ENCODE peak calls at places on chromosomes 1 and 21, in five cellular contexts. One of them, this sample, is unnamed.
A peak's percentile ranks its signal among the peaks of the same experiment; 100 is the strongest.

GRCh38 chr1:21518774-21519455 is 9.7 kb downstream of the ALPL start:
- DNase-seq in HCT116: no peak
- DNase-seq in esophagus muscularis mucosa: no peak
- DNase-seq in cardiac muscle cell: no peak
- DNase-seq in neural progenitor cell: peak; percentile 24
- DNase-seq in this sample: no peak

GRCh38 chr1:157505481-157506272 is 46.6 kb downstream of the FCRL5 start:
- DNase-seq in neural progenitor cell: peak; percentile 82
- DNase-seq in cardiac muscle cell: peak; percentile 70
- DNase-seq in esophagus muscularis mucosa: no peak
- DNase-seq in HCT116: peak; percentile 39
- DNase-seq in this sample: peak; percentile 40

GRCh38 chr1:198443374-198444233 is 96.9 kb downstream of the ATP6V1G3 start:
- DNase-seq in neural progenitor cell: no peak
- DNase-seq in cardiac muscle cell: peak; percentile 86
- DNase-seq in HCT116: peak; percentile 98
- DNase-seq in esophagus muscularis mucosa: no peak
- DNase-seq in this sample: peak; percentile 51

GRCh38 chr1:88061830-88062177 is 622.3 kb upstream of the PKN2 start:
- DNase-seq in esophagus muscularis mucosa: no peak
- DNase-seq in neural progenitor cell: no peak
- DNase-seq in HCT116: no peak
- DNase-seq in cardiac muscle cell: no peak
- DNase-seq in this sample: no peak

GRCh38 chr1:93964096-93964776 is 55.0 kb upstream of the GCLM start:
- DNase-seq in neural progenitor cell: no peak
- DNase-seq in esophagus muscularis mucosa: no peak
- DNase-seq in cardiac muscle cell: no peak
- DNase-seq in HCT116: no peak
- DNase-seq in this sample: no peak

GRCh38 chr21:35249636-35250035 is 200.5 kb upstream of the RUNX1 start:
- DNase-seq in esophagus muscularis mucosa: no peak
- DNase-seq in HCT116: no peak
- DNase-seq in cardiac muscle cell: no peak
- DNase-seq in neural progenitor cell: no peak
- DNase-seq in this sample: no peak

GRCh38 chr21:46334351-46335140 is 10.6 kb downstream of the PCNT start:
- DNase-seq in HCT116: no peak
- DNase-seq in esophagus muscularis mucosa: no peak
- DNase-seq in cardiac muscle cell: no peak
- DNase-seq in neural progenitor cell: no peak
- DNase-seq in this sample: no peak

GRCh38 chr1:156114101-156114918 is at the start of gene LMNA:
- DNase-seq in cardiac muscle cell: peak; percentile 96
- DNase-seq in esophagus muscularis mucosa: peak; percentile 98
- DNase-seq in HCT116: peak; percentile 90
- DNase-seq in neural progenitor cell: peak; percentile 80
- DNase-seq in this sample: peak; percentile 90

GRCh38 chr1:177585492-177586220 is 384.2 kb downstream of the SEC16B start:
- DNase-seq in neural progenitor cell: no peak
- DNase-seq in cardiac muscle cell: no peak
- DNase-seq in esophagus muscularis mucosa: no peak
- DNase-seq in HCT116: no peak
- DNase-seq in this sample: no peak

GRCh38 chr1:116345830-116346229 is 27.2 kb upstream of the ATP1A1 start:
- DNase-seq in HCT116: no peak
- DNase-seq in cardiac muscle cell: no peak
- DNase-seq in neural progenitor cell: peak; percentile 44
- DNase-seq in esophagus muscularis mucosa: no peak
- DNase-seq in this sample: no peak

GRCh38 chr1:6269271-6269996 is 8.5 kb upstream of the GPR153 start:
- DNase-seq in neural progenitor cell: no peak
- DNase-seq in esophagus muscularis mucosa: no peak
- DNase-seq in cardiac muscle cell: no peak
- DNase-seq in HCT116: no peak
- DNase-seq in this sample: no peak

GRCh38 chr1:10253755-10254154 is 43.4 kb downstream of the KIF1B start:
- DNase-seq in HCT116: no peak
- DNase-seq in esophagus muscularis mucosa: no peak
- DNase-seq in cardiac muscle cell: peak; percentile 78
- DNase-seq in neural progenitor cell: no peak
- DNase-seq in this sample: peak; percentile 49

GRCh38 chr1:96364576-96364975 is 357.0 kb upstream of the PTBP2 start:
- DNase-seq in HCT116: no peak
- DNase-seq in cardiac muscle cell: no peak
- DNase-seq in esophagus muscularis mucosa: no peak
- DNase-seq in neural progenitor cell: no peak
- DNase-seq in this sample: no peak

GRCh38 chr1:222129041-222129440 is 387.2 kb upstream of the DUSP10 start:
- DNase-seq in HCT116: no peak
- DNase-seq in neural progenitor cell: no peak
- DNase-seq in esophagus muscularis mucosa: no peak
- DNase-seq in cardiac muscle cell: no peak
- DNase-seq in this sample: no peak

GRCh38 chr1:50704126-50704525 is 255.9 kb downstream of the FAF1 start:
- DNase-seq in neural progenitor cell: peak; percentile 52
- DNase-seq in cardiac muscle cell: peak; percentile 47
- DNase-seq in esophagus muscularis mucosa: no peak
- DNase-seq in HCT116: peak; percentile 6
- DNase-seq in this sample: peak; percentile 6

GRCh38 chr1:15850450-15851079 is 3.1 kb downstream of the SPEN start:
- DNase-seq in cardiac muscle cell: no peak
- DNase-seq in esophagus muscularis mucosa: no peak
- DNase-seq in HCT116: no peak
- DNase-seq in neural progenitor cell: no peak
- DNase-seq in this sample: no peak

GRCh38 chr1:241499910-241500309 is 19.6 kb downstream of the FH start:
- DNase-seq in HCT116: no peak
- DNase-seq in cardiac muscle cell: peak; percentile 58
- DNase-seq in neural progenitor cell: peak; percentile 50
- DNase-seq in esophagus muscularis mucosa: no peak
- DNase-seq in this sample: no peak

GRCh38 chr1:1470626-1471388 is 758 bp upstream of the ATAD3B start:
- DNase-seq in cardiac muscle cell: no peak
- DNase-seq in esophagus muscularis mucosa: no peak
- DNase-seq in HCT116: no peak
- DNase-seq in neural progenitor cell: peak; percentile 29
- DNase-seq in this sample: no peak

GRCh38 chr1:86235859-86236258 is 79.3 kb upstream of the COL24A1 start:
- DNase-seq in esophagus muscularis mucosa: no peak
- DNase-seq in HCT116: no peak
- DNase-seq in neural progenitor cell: no peak
- DNase-seq in cardiac muscle cell: no peak
- DNase-seq in this sample: no peak

GRCh38 chr1:3922201-3922725 is 22.2 kb upstream of the C1orf174 start:
- DNase-seq in HCT116: no peak
- DNase-seq in esophagus muscularis mucosa: no peak
- DNase-seq in cardiac muscle cell: no peak
- DNase-seq in neural progenitor cell: no peak
- DNase-seq in this sample: no peak

GRCh38 chr1:18580676-18581419 is 49.8 kb upstream of the PAX7 start:
- DNase-seq in esophagus muscularis mucosa: no peak
- DNase-seq in neural progenitor cell: no peak
- DNase-seq in HCT116: no peak
- DNase-seq in cardiac muscle cell: no peak
- DNase-seq in this sample: no peak

GRCh38 chr1:91398291-91398690 is 6.3 kb downstream of the HFM1 start:
- DNase-seq in HCT116: no peak
- DNase-seq in neural progenitor cell: no peak
- DNase-seq in esophagus muscularis mucosa: no peak
- DNase-seq in cardiac muscle cell: no peak
- DNase-seq in this sample: no peak

GRCh38 chr21:41477641-41478318 is 30.2 kb downstream of the TMPRSS2 start:
- DNase-seq in HCT116: no peak
- DNase-seq in esophagus muscularis mucosa: no peak
- DNase-seq in cardiac muscle cell: peak; percentile 62
- DNase-seq in neural progenitor cell: peak; percentile 67
- DNase-seq in this sample: no peak

GRCh38 chr1:116203192-116203723 is 92.1 kb downstream of the MAB21L3 start:
- DNase-seq in esophagus muscularis mucosa: no peak
- DNase-seq in neural progenitor cell: no peak
- DNase-seq in cardiac muscle cell: no peak
- DNase-seq in HCT116: no peak
- DNase-seq in this sample: no peak

GRCh38 chr1:152502496-152503180 is 8.0 kb upstream of the LCE5A start:
- DNase-seq in HCT116: no peak
- DNase-seq in neural progenitor cell: no peak
- DNase-seq in cardiac muscle cell: peak; percentile 22
- DNase-seq in esophagus muscularis mucosa: peak; percentile 70
- DNase-seq in this sample: no peak

GRCh38 chr1:60268451-60268850 is 194.9 kb upstream of the C1orf87 start:
- DNase-seq in cardiac muscle cell: no peak
- DNase-seq in neural progenitor cell: no peak
- DNase-seq in esophagus muscularis mucosa: no peak
- DNase-seq in HCT116: no peak
- DNase-seq in this sample: no peak

GRCh38 chr1:20280399-20280798 is 10.3 kb upstream of the VWA5B1 start:
- DNase-seq in HCT116: no peak
- DNase-seq in cardiac muscle cell: no peak
- DNase-seq in esophagus muscularis mucosa: no peak
- DNase-seq in neural progenitor cell: no peak
- DNase-seq in this sample: no peak

GRCh38 chr1:154810571-154810970 is 59.5 kb downstream of the KCNN3 start:
- DNase-seq in HCT116: no peak
- DNase-seq in esophagus muscularis mucosa: no peak
- DNase-seq in neural progenitor cell: no peak
- DNase-seq in cardiac muscle cell: no peak
- DNase-seq in this sample: no peak

GRCh38 chr1:2137257-2138121 is 57.1 kb downstream of the FAAP20 start:
- DNase-seq in cardiac muscle cell: no peak
- DNase-seq in HCT116: no peak
- DNase-seq in neural progenitor cell: no peak
- DNase-seq in esophagus muscularis mucosa: no peak
- DNase-seq in this sample: no peak

GRCh38 chr1:30706528-30706927 is 16.9 kb downstream of the MATN1 start:
- DNase-seq in cardiac muscle cell: peak; percentile 66
- DNase-seq in neural progenitor cell: no peak
- DNase-seq in HCT116: no peak
- DNase-seq in esophagus muscularis mucosa: no peak
- DNase-seq in this sample: no peak

GRCh38 chr1:154117642-154118041 is 37.2 kb downstream of the NUP210L start:
- DNase-seq in HCT116: no peak
- DNase-seq in cardiac muscle cell: no peak
- DNase-seq in esophagus muscularis mucosa: no peak
- DNase-seq in neural progenitor cell: no peak
- DNase-seq in this sample: no peak

GRCh38 chr1:162687870-162688269 is 55.6 kb downstream of the DDR2 start:
- DNase-seq in neural progenitor cell: no peak
- DNase-seq in cardiac muscle cell: no peak
- DNase-seq in HCT116: no peak
- DNase-seq in esophagus muscularis mucosa: no peak
- DNase-seq in this sample: no peak

GRCh38 chr1:904271-904950 is 19.3 kb upstream of the SAMD11 start:
- DNase-seq in cardiac muscle cell: peak; percentile 92
- DNase-seq in esophagus muscularis mucosa: peak; percentile 95
- DNase-seq in neural progenitor cell: peak; percentile 87
- DNase-seq in HCT116: peak; percentile 43
- DNase-seq in this sample: peak; percentile 36

GRCh38 chr1:207807395-207808321 is 55.8 kb downstream of the CD46 start:
- DNase-seq in cardiac muscle cell: no peak
- DNase-seq in esophagus muscularis mucosa: peak; percentile 83
- DNase-seq in HCT116: no peak
- DNase-seq in neural progenitor cell: no peak
- DNase-seq in this sample: no peak

GRCh38 chr1:89802036-89802435 is 18.8 kb upstream of the LRRC8D start:
- DNase-seq in esophagus muscularis mucosa: no peak
- DNase-seq in neural progenitor cell: peak; percentile 80
- DNase-seq in HCT116: no peak
- DNase-seq in cardiac muscle cell: no peak
- DNase-seq in this sample: no peak
- H3K4me3 ChIP-seq in esophagus muscularis mucosa: no peak overlapping the region
- H3K4me3 ChIP-seq in neural progenitor cell: no peak overlapping the region
- H3K4me3 ChIP-seq in HCT116: no peak overlapping the region
- H3K4me3 ChIP-seq in cardiac muscle cell: no peak overlapping the region
- H3K4me3 ChIP-seq in this sample: no peak overlapping the region

DNA sequence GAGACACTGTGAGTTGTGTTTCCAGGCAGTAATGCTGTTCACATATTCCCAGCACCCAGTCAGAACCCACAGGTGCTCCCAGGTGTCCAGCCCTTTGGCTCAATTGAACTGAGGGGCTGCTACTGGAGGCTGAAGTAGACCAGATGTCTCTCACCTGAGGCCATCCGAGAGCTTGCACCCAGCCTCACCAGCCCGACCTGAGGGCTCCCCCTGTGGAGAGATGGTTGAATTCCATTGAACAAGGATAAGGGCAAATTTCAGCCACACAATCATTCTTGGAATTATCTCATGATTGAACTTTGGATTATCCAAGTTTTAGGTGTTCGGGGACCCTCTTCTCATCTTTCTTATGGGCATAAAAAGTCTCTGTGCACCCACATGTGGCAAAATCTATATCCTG is 52.1 kb downstream of the OBSCN start:
- DNase-seq in cardiac muscle cell: no peak
- DNase-seq in esophagus muscularis mucosa: no peak
- DNase-seq in neural progenitor cell: no peak
- DNase-seq in HCT116: no peak
- DNase-seq in this sample: no peak
- TF ChIP-seq CTCF in cardiac muscle cell: peak; percentile 25
- TF ChIP-seq CTCF in esophagus muscularis mucosa: no peak
- TF ChIP-seq CTCF in neural progenitor cell: peak; percentile 25
- TF ChIP-seq CTCF in HCT116: peak; percentile 38
- TF ChIP-seq CTCF in this sample: no peak

GRCh38 chr1:174367892-174368291 is 79.9 kb upstream of the GPR52 start:
- DNase-seq in esophagus muscularis mucosa: no peak
- DNase-seq in HCT116: no peak
- DNase-seq in neural progenitor cell: no peak
- DNase-seq in cardiac muscle cell: no peak
- DNase-seq in this sample: no peak

GRCh38 chr1:174366946-174367345 is 80.8 kb upstream of the GPR52 start:
- DNase-seq in neural progenitor cell: no peak
- DNase-seq in cardiac muscle cell: no peak
- DNase-seq in esophagus muscularis mucosa: no peak
- DNase-seq in HCT116: no peak
- DNase-seq in this sample: no peak

GRCh38 chr1:174359454-174359805 is 88.3 kb upstream of the GPR52 start:
- DNase-seq in neural progenitor cell: no peak
- DNase-seq in HCT116: no peak
- DNase-seq in cardiac muscle cell: no peak
- DNase-seq in esophagus muscularis mucosa: no peak
- DNase-seq in this sample: no peak

GRCh38 chr1:174364996-174365760 is 82.6 kb upstream of the GPR52 start:
- DNase-seq in HCT116: no peak
- DNase-seq in esophagus muscularis mucosa: no peak
- DNase-seq in cardiac muscle cell: no peak
- DNase-seq in neural progenitor cell: no peak
- DNase-seq in this sample: no peak
- H3K4me3 ChIP-seq in HCT116: no peak overlapping the region
- H3K4me3 ChIP-seq in esophagus muscularis mucosa: no peak overlapping the region
- H3K4me3 ChIP-seq in cardiac muscle cell: no peak overlapping the region
- H3K4me3 ChIP-seq in neural progenitor cell: no peak overlapping the region
- H3K4me3 ChIP-seq in this sample: no peak overlapping the region

DNA sequence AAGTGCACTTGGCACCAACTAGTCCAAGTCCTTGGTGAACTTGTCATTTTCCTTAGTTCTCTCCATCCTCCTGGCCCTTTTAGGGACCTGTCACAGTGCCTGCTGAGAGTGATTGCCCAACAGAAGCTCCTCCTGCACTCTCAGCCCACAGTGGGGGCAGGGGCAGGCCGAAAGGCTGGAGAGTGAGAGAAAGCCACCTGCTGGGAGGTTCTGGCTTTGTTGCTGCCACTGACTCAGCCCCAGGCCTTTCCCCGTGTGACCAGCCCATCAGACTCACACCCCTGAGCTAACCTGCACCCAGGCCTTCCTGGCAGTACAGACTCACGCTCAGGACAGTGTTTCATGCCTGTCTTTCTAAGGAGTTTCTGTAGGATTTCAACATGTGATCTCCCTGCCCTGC is 17.1 kb upstream of the PROK1 start:
- DNase-seq in neural progenitor cell: peak; percentile 74
- DNase-seq in HCT116: peak; percentile 51
- DNase-seq in cardiac muscle cell: peak; percentile 53
- DNase-seq in esophagus muscularis mucosa: no peak
- DNase-seq in this sample: no peak
- TF ChIP-seq CTCF in neural progenitor cell: no peak
- TF ChIP-seq CTCF in HCT116: peak; percentile 40
- TF ChIP-seq CTCF in cardiac muscle cell: peak; percentile 26
- TF ChIP-seq CTCF in esophagus muscularis mucosa: no peak
- TF ChIP-seq CTCF in this sample: no peak